ENCODE peak calls at places on chromosomes 2 and 18, in seven cellular contexts. N is activated T-helper 1 cell treated with Interleukin-2 at 50 U/mL for 16 hours, U is mesenteric fat pad, Q is retinal pigment epithelial cell, D is NCI-H1436 treated with DMSO at 0.1 percent for 48 hours, A is AG04449, X is SHP77. I is an unnamed sample.

GRCh38 chr2:109703076-109703475 is 88.9 kb downstream of the SOWAHC start:
- DNase-seq in U (no peak), Q (no peak), N (no peak), X (no peak), D (no peak), A (peak), I (no peak)

GRCh38 chr18:23859466-23860352 is 154.8 kb upstream of the TTC39C start:
- DNase-seq in X (no peak), Q (no peak), D (no peak), U (no peak), A (no peak), N (no peak), I (no peak)

GRCh38 chr2:241014764-241015163 is 16.3 kb downstream of the SNED1 start:
- DNase-seq in N (no peak), D (no peak), Q (no peak), X (no peak), A (no peak), U (peak), I (no peak)

GRCh38 chr18:55499526-55499925 is 88.5 kb downstream of the TCF4 start:
- DNase-seq in D (no peak), Q (no peak), U (no peak), X (no peak), A (no peak), N (no peak), I (no peak)

GRCh38 chr2:19195681-19196080 is 162.7 kb downstream of the OSR1 start:
- DNase-seq in Q (no peak), X (no peak), U (no peak), D (no peak), N (no peak), A (no peak), I (no peak)

GRCh38 chr18:43079422-43079821 is 36.1 kb downstream of the RIT2 start:
- DNase-seq in X (no peak), D (no peak), A (no peak), Q (no peak), N (no peak), U (no peak), I (no peak)

GRCh38 chr2:102040229-102040628 is 48.5 kb downstream of the IL1R2 start:
- DNase-seq in U (no peak), Q (no peak), N (no peak), D (no peak), A (no peak), X (no peak), I (no peak)

GRCh38 chr2:188367164-188367563 is 75.5 kb downstream of the GULP1 start:
- DNase-seq in Q (no peak), D (no peak), N (no peak), X (peak), A (no peak), U (no peak), I (no peak)

GRCh38 chr18:22168360-22168921 is 948 bp upstream of the GATA6 start:
- DNase-seq in A (no peak), X (no peak), D (no peak), U (no peak), N (no peak), Q (no peak), I (peak)

GRCh38 chr18:46794607-46795006 is 37.8 kb upstream of the ST8SIA5 start:
- DNase-seq in D (no peak), N (no peak), Q (no peak), A (no peak), U (no peak), X (no peak), I (peak)

GRCh38 chr2:150596071-150596470 is 108.6 kb upstream of the RND3 start:
- DNase-seq in X (no peak), N (no peak), D (no peak), A (peak), Q (peak), U (no peak), I (no peak)

GRCh38 chr18:49018961-49019445 is 68.2 kb upstream of the SMAD7 start:
- DNase-seq in N (no peak), X (no peak), U (peak), Q (no peak), A (no peak), D (no peak), I (peak)

GRCh38 chr2:41934323-41935003 is 113.4 kb upstream of the PKDCC start:
- DNase-seq in N (no peak), U (peak), D (no peak), X (no peak), Q (no peak), A (no peak), I (no peak)

GRCh38 chr18:9495465-9495864 is 20.2 kb downstream of the RALBP1 start:
- DNase-seq in A (no peak), X (no peak), D (no peak), N (no peak), Q (no peak), U (no peak), I (no peak)

GRCh38 chr2:10868465-10869314 is 43.0 kb upstream of the KCNF1 start:
- DNase-seq in X (no peak), Q (no peak), U (no peak), N (no peak), A (peak), D (no peak), I (no peak)

GRCh38 chr18:34729264-34729663 is 19.2 kb downstream of the DTNA start:
- DNase-seq in X (no peak), D (no peak), Q (no peak), U (no peak), N (no peak), A (no peak), I (peak)

GRCh38 chr18:2932247-2933181 is 80.4 kb downstream of the LPIN2 start:
- DNase-seq in N (no peak), Q (peak), X (peak), U (no peak), A (no peak), D (no peak), I (peak)

GRCh38 chr2:68216454-68217310 is 35.6 kb downstream of the PPP3R1 start:
- DNase-seq in N (no peak), D (no peak), U (no peak), A (no peak), Q (no peak), X (no peak), I (no peak)

GRCh38 chr2:175981546-175981945 is 20.5 kb downstream of the LNPK start:
- DNase-seq in U (no peak), X (no peak), Q (no peak), N (no peak), A (no peak), D (no peak), I (peak)